ENCODE peak calls at places on chromosomes 7 and 10, in ten cellular contexts. One of them, this sample, is unnamed.

GRCh38 chr7:23476286-23477169 is 6.2 kb upstream of the IGF2BP3 start:
- DNase-seq in left cardiac atrium: no peak
- DNase-seq in HFF-Myc: no peak
- DNase-seq in RPMI7951: no peak
- DNase-seq in NCI-H1105: no peak
- DNase-seq in OCI-LY7: no peak
- DNase-seq in brain microvascular endothelial cell: no peak
- DNase-seq in frontal cortex: no peak
- DNase-seq in ELR: peak
- DNase-seq in mesendoderm: peak
- DNase-seq in this sample: peak

GRCh38 chr7:37531225-37531624 is 82.6 kb upstream of the ELMO1 start:
- DNase-seq in left cardiac atrium: no peak
- DNase-seq in HFF-Myc: no peak
- DNase-seq in RPMI7951: no peak
- DNase-seq in NCI-H1105: no peak
- DNase-seq in OCI-LY7: no peak
- DNase-seq in brain microvascular endothelial cell: no peak
- DNase-seq in frontal cortex: no peak
- DNase-seq in ELR: no peak
- DNase-seq in mesendoderm: no peak
- DNase-seq in this sample: no peak

GRCh38 chr10:117175901-117176534 is 21.3 kb upstream of the KCNK18 start:
- DNase-seq in left cardiac atrium: peak
- DNase-seq in HFF-Myc: peak
- DNase-seq in RPMI7951: peak
- DNase-seq in NCI-H1105: peak
- DNase-seq in OCI-LY7: peak
- DNase-seq in brain microvascular endothelial cell: peak
- DNase-seq in frontal cortex: no peak
- DNase-seq in ELR: peak
- DNase-seq in mesendoderm: peak
- DNase-seq in this sample: peak

GRCh38 chr10:78731675-78732074 is 337.1 kb upstream of the ZMIZ1 start:
- DNase-seq in left cardiac atrium: no peak
- DNase-seq in HFF-Myc: no peak
- DNase-seq in RPMI7951: no peak
- DNase-seq in NCI-H1105: no peak
- DNase-seq in OCI-LY7: no peak
- DNase-seq in brain microvascular endothelial cell: no peak
- DNase-seq in frontal cortex: no peak
- DNase-seq in ELR: no peak
- DNase-seq in mesendoderm: no peak
- DNase-seq in this sample: no peak

GRCh38 chr7:106356-106755 is 86.0 kb upstream of the FAM20C start:
- DNase-seq in left cardiac atrium: no peak
- DNase-seq in HFF-Myc: no peak
- DNase-seq in RPMI7951: no peak
- DNase-seq in NCI-H1105: no peak
- DNase-seq in OCI-LY7: no peak
- DNase-seq in brain microvascular endothelial cell: no peak
- DNase-seq in frontal cortex: no peak
- DNase-seq in ELR: no peak
- DNase-seq in mesendoderm: no peak
- DNase-seq in this sample: no peak

GRCh38 chr7:30594540-30595460 is at the start of gene GARS1:
- DNase-seq in left cardiac atrium: peak
- DNase-seq in HFF-Myc: peak
- DNase-seq in RPMI7951: peak
- DNase-seq in NCI-H1105: peak
- DNase-seq in OCI-LY7: peak
- DNase-seq in brain microvascular endothelial cell: peak
- DNase-seq in frontal cortex: peak
- DNase-seq in ELR: peak
- DNase-seq in mesendoderm: peak
- DNase-seq in this sample: peak

GRCh38 chr7:84950836-84951235 is 236.0 kb downstream of the SEMA3D start:
- DNase-seq in left cardiac atrium: no peak
- DNase-seq in HFF-Myc: no peak
- DNase-seq in RPMI7951: no peak
- DNase-seq in NCI-H1105: no peak
- DNase-seq in OCI-LY7: no peak
- DNase-seq in brain microvascular endothelial cell: peak
- DNase-seq in frontal cortex: no peak
- DNase-seq in ELR: peak
- DNase-seq in mesendoderm: no peak
- DNase-seq in this sample: no peak

GRCh38 chr7:121366852-121367431 is 29.2 kb downstream of the FAM3C start:
- DNase-seq in left cardiac atrium: no peak
- DNase-seq in HFF-Myc: no peak
- DNase-seq in RPMI7951: peak
- DNase-seq in NCI-H1105: peak
- DNase-seq in OCI-LY7: peak
- DNase-seq in brain microvascular endothelial cell: no peak
- DNase-seq in frontal cortex: no peak
- DNase-seq in ELR: peak
- DNase-seq in mesendoderm: peak
- DNase-seq in this sample: no peak

GRCh38 chr10:133489816-133490588 is 36.3 kb downstream of the SCART1 start:
- DNase-seq in left cardiac atrium: no peak
- DNase-seq in HFF-Myc: no peak
- DNase-seq in RPMI7951: no peak
- DNase-seq in NCI-H1105: no peak
- DNase-seq in OCI-LY7: no peak
- DNase-seq in brain microvascular endothelial cell: no peak
- DNase-seq in frontal cortex: no peak
- DNase-seq in ELR: no peak
- DNase-seq in mesendoderm: no peak
- DNase-seq in this sample: no peak

GRCh38 chr10:13586676-13587355 is at the start of gene PRPF18:
- DNase-seq in left cardiac atrium: peak
- DNase-seq in HFF-Myc: peak
- DNase-seq in RPMI7951: peak
- DNase-seq in NCI-H1105: peak
- DNase-seq in OCI-LY7: peak
- DNase-seq in brain microvascular endothelial cell: peak
- DNase-seq in frontal cortex: peak
- DNase-seq in ELR: peak
- DNase-seq in mesendoderm: peak
- DNase-seq in this sample: peak

GRCh38 chr7:32026076-32026425 is 44.2 kb downstream of the PDE1C start:
- DNase-seq in left cardiac atrium: no peak
- DNase-seq in HFF-Myc: no peak
- DNase-seq in RPMI7951: no peak
- DNase-seq in NCI-H1105: no peak
- DNase-seq in OCI-LY7: no peak
- DNase-seq in brain microvascular endothelial cell: no peak
- DNase-seq in frontal cortex: no peak
- DNase-seq in ELR: no peak
- DNase-seq in mesendoderm: no peak
- DNase-seq in this sample: no peak

GRCh38 chr10:108104697-108105096 is 940.2 kb upstream of the SORCS1 start:
- DNase-seq in left cardiac atrium: no peak
- DNase-seq in HFF-Myc: no peak
- DNase-seq in RPMI7951: no peak
- DNase-seq in NCI-H1105: no peak
- DNase-seq in OCI-LY7: no peak
- DNase-seq in brain microvascular endothelial cell: no peak
- DNase-seq in frontal cortex: no peak
- DNase-seq in ELR: no peak
- DNase-seq in mesendoderm: no peak
- DNase-seq in this sample: no peak

GRCh38 chr7:24390376-24391157 is 106.6 kb downstream of the NPY start:
- DNase-seq in left cardiac atrium: no peak
- DNase-seq in HFF-Myc: no peak
- DNase-seq in RPMI7951: no peak
- DNase-seq in NCI-H1105: no peak
- DNase-seq in OCI-LY7: no peak
- DNase-seq in brain microvascular endothelial cell: no peak
- DNase-seq in frontal cortex: no peak
- DNase-seq in ELR: no peak
- DNase-seq in mesendoderm: no peak
- DNase-seq in this sample: no peak

GRCh38 chr7:141201145-141201885 is 127.5 kb downstream of the TMEM178B start:
- DNase-seq in left cardiac atrium: no peak
- DNase-seq in HFF-Myc: no peak
- DNase-seq in RPMI7951: no peak
- DNase-seq in NCI-H1105: no peak
- DNase-seq in OCI-LY7: no peak
- DNase-seq in brain microvascular endothelial cell: no peak
- DNase-seq in frontal cortex: no peak
- DNase-seq in ELR: no peak
- DNase-seq in mesendoderm: peak
- DNase-seq in this sample: no peak

This sample was measured in osteoblast.